ENCODE peak calls at places on chromosome 20, in seven cellular contexts. D is GM12865, K is lower lobe of right lung, L is GM13977, H is endothelial cell, W is RWPE2, G is cardiac muscle cell. Z is an unnamed sample.

GRCh38 chr20:57573893-57574292 is 13.0 kb downstream of the PCK1 start:
- DNase-seq in D (no peak), K (no peak), L (no peak), H (no peak), W (no peak), G (no peak), Z (peak)

GRCh38 chr20:18613553-18613952 is 25.7 kb downstream of the DTD1 start:
- DNase-seq in D (no peak), K (no peak), L (no peak), H (no peak), W (no peak), G (no peak), Z (no peak)

GRCh38 chr20:19851863-19852262 is 93.8 kb downstream of the RIN2 start:
- DNase-seq in D (no peak), K (no peak), L (no peak), H (no peak), W (no peak), G (no peak), Z (no peak)

GRCh38 chr20:13777171-13777601 is 7.5 kb downstream of the ESF1 start:
- DNase-seq in D (peak), K (no peak), L (no peak), H (no peak), W (no peak), G (no peak), Z (no peak)

GRCh38 chr20:35601021-35601973 is 14.3 kb upstream of the SPAG4 start:
- DNase-seq in D (peak), K (peak), L (peak), H (peak), W (peak), G (peak), Z (peak)

GRCh38 chr20:32743237-32744112 is at the start of gene COMMD7:
- DNase-seq in D (peak), K (peak), L (peak), H (peak), W (peak), G (peak), Z (peak)

GRCh38 chr20:4195499-4195898 is 180.1 kb upstream of the RNF24 start:
- DNase-seq in D (no peak), K (no peak), L (no peak), H (peak), W (no peak), G (peak), Z (peak)

GRCh38 chr20:24990810-24991252 is 1.7 kb downstream of the APMAP start:
- DNase-seq in D (no peak), K (no peak), L (no peak), H (no peak), W (no peak), G (no peak), Z (peak)

GRCh38 chr20:58584881-58585752 is 66.0 kb upstream of the STX16 start:
- DNase-seq in D (no peak), K (no peak), L (no peak), H (no peak), W (peak), G (no peak), Z (no peak)

GRCh38 chr20:58777657-58778056 is 73.0 kb downstream of the GNAS-AS1 start:
- DNase-seq in D (no peak), K (no peak), L (no peak), H (no peak), W (no peak), G (no peak), Z (no peak)

GRCh38 chr20:4053516-4053919 is 38.2 kb upstream of the RNF24 start:
- DNase-seq in D (no peak), K (no peak), L (no peak), H (no peak), W (no peak), G (no peak), Z (no peak)

GRCh38 chr20:36895036-36895435 is 19.1 kb downstream of the TLDC2 start:
- DNase-seq in D (no peak), K (no peak), L (no peak), H (no peak), W (peak), G (no peak), Z (no peak)

GRCh38 chr20:22921595-22922421 is 113.3 kb upstream of the SSTR4 start:
- DNase-seq in D (no peak), K (no peak), L (no peak), H (no peak), W (no peak), G (no peak), Z (no peak)

GRCh38 chr20:31919756-31920155 is 32.1 kb downstream of the PDRG1 start:
- DNase-seq in D (no peak), K (no peak), L (no peak), H (no peak), W (peak), G (no peak), Z (no peak)

GRCh38 chr20:41391587-41392001 is 25.0 kb upstream of the EMILIN3 start:
- DNase-seq in D (no peak), K (peak), L (no peak), H (no peak), W (no peak), G (peak), Z (no peak)

GRCh38 chr20:40868568-40869223 is 159.9 kb upstream of the TOP1 start:
- DNase-seq in D (no peak), K (no peak), L (no peak), H (no peak), W (no peak), G (no peak), Z (no peak)

GRCh38 chr20:31992086-31992485 is 18.2 kb upstream of the CCM2L start:
- DNase-seq in D (no peak), K (no peak), L (no peak), H (no peak), W (no peak), G (no peak), Z (no peak)

GRCh38 chr20:34907616-34908469 is 31.4 kb downstream of the ACSS2 start:
- DNase-seq in D (no peak), K (no peak), L (no peak), H (peak), W (peak), G (peak), Z (no peak)

GRCh38 chr20:19654906-19655305 is 103.2 kb upstream of the RIN2 start:
- DNase-seq in D (no peak), K (no peak), L (no peak), H (no peak), W (no peak), G (no peak), Z (no peak)

GRCh38 chr20:53321596-53321995 is 272.0 kb downstream of the ZNF217 start:
- DNase-seq in D (no peak), K (no peak), L (no peak), H (no peak), W (no peak), G (no peak), Z (no peak)

GRCh38 chr20:17854307-17854903 is 114.2 kb downstream of the SNX5 start:
- DNase-seq in D (peak), K (no peak), L (no peak), H (peak), W (no peak), G (peak), Z (peak)

GRCh38 chr20:19813839-19814238 is 55.8 kb downstream of the RIN2 start:
- DNase-seq in D (no peak), K (no peak), L (no peak), H (no peak), W (no peak), G (no peak), Z (no peak)

GRCh38 chr20:55424446-55424845 is 580.9 kb downstream of the CBLN4 start:
- DNase-seq in D (no peak), K (no peak), L (no peak), H (no peak), W (no peak), G (no peak), Z (no peak)

GRCh38 chr20:16350465-16350864 is 222.8 kb downstream of the KIF16B start:
- DNase-seq in D (no peak), K (no peak), L (no peak), H (no peak), W (no peak), G (no peak), Z (no peak)

GRCh38 chr20:25288291-25289181 is 40.7 kb downstream of the PYGB start:
- DNase-seq in D (peak), K (peak), L (peak), H (no peak), W (peak), G (no peak), Z (peak)

GRCh38 chr20:54415967-54416366 is 59.4 kb upstream of the DOK5 start:
- DNase-seq in D (no peak), K (no peak), L (no peak), H (no peak), W (no peak), G (no peak), Z (no peak)

GRCh38 chr20:19625416-19625815 is 132.6 kb upstream of the RIN2 start:
- DNase-seq in D (no peak), K (no peak), L (no peak), H (no peak), W (no peak), G (no peak), Z (no peak)

GRCh38 chr20:51425347-51426106 is 117.0 kb downstream of the NFATC2 start:
- DNase-seq in D (no peak), K (no peak), L (no peak), H (no peak), W (no peak), G (no peak), Z (no peak)

GRCh38 chr20:29314294-29314693 is 1943.2 kb upstream of the DEFB115 start:
- DNase-seq in D (no peak), K (no peak), L (no peak), H (no peak), W (no peak), G (no peak), Z (no peak)

GRCh38 chr20:32251470-32251869 is 26.0 kb upstream of the KIF3B start:
- DNase-seq in D (no peak), K (no peak), L (no peak), H (no peak), W (no peak), G (no peak), Z (no peak)

GRCh38 chr20:58712823-58713731 is 20.5 kb downstream of the NPEPL1 start:
- DNase-seq in D (no peak), K (no peak), L (no peak), H (no peak), W (peak), G (no peak), Z (no peak)

GRCh38 chr20:33301192-33301930 is 18.3 kb downstream of the BPIFB1 start:
- DNase-seq in D (peak), K (no peak), L (no peak), H (no peak), W (no peak), G (no peak), Z (no peak)

GRCh38 chr20:51760905-51761544 is 7.2 kb downstream of the ATP9A start:
- DNase-seq in D (peak), K (no peak), L (no peak), H (no peak), W (no peak), G (no peak), Z (no peak)

GRCh38 chr20:49397525-49397924 is 84.9 kb downstream of the KCNB1 start:
- DNase-seq in D (no peak), K (no peak), L (no peak), H (no peak), W (peak), G (no peak), Z (no peak)

GRCh38 chr20:40160151-40160550 is 528.9 kb downstream of the MAFB start:
- DNase-seq in D (peak), K (peak), L (peak), H (peak), W (no peak), G (peak), Z (peak)

GRCh38 chr20:31708839-31709534 is 13.7 kb downstream of the BCL2L1 start:
- DNase-seq in D (no peak), K (no peak), L (no peak), H (no peak), W (peak), G (no peak), Z (no peak)

GRCh38 chr20:60219984-60220540 is 261.8 kb downstream of the CDH26 start:
- DNase-seq in D (no peak), K (no peak), L (no peak), H (no peak), W (no peak), G (no peak), Z (no peak)
- TF ChIP-seq CTCF in D (no peak), K (no peak), L (no peak), H (no peak), W (no peak), G (no peak), Z (no peak)

GRCh38 chr20:63740501-63741353 is 1.2 kb downstream of the SLC2A4RG start:
- DNase-seq in D (peak), K (peak), L (peak), H (peak), W (peak), G (peak), Z (peak)
- TF ChIP-seq CTCF in D (no peak), K (no peak), L (peak), H (no peak), W (peak), G (peak), Z (no peak)

GRCh38 chr20:46102940-46103339 is 13.2 kb upstream of the NCOA5 start:
- DNase-seq in D (no peak), K (no peak), L (no peak), H (no peak), W (no peak), G (no peak), Z (no peak)

GRCh38 chr20:46104262-46104661 is 13.9 kb upstream of the CD40 start:
- DNase-seq in D (no peak), K (no peak), L (no peak), H (no peak), W (no peak), G (no peak), Z (no peak)

GRCh38 chr20:46101957-46102356 is 12.2 kb upstream of the NCOA5 start:
- DNase-seq in D (no peak), K (no peak), L (no peak), H (no peak), W (no peak), G (no peak), Z (no peak)

DNA sequence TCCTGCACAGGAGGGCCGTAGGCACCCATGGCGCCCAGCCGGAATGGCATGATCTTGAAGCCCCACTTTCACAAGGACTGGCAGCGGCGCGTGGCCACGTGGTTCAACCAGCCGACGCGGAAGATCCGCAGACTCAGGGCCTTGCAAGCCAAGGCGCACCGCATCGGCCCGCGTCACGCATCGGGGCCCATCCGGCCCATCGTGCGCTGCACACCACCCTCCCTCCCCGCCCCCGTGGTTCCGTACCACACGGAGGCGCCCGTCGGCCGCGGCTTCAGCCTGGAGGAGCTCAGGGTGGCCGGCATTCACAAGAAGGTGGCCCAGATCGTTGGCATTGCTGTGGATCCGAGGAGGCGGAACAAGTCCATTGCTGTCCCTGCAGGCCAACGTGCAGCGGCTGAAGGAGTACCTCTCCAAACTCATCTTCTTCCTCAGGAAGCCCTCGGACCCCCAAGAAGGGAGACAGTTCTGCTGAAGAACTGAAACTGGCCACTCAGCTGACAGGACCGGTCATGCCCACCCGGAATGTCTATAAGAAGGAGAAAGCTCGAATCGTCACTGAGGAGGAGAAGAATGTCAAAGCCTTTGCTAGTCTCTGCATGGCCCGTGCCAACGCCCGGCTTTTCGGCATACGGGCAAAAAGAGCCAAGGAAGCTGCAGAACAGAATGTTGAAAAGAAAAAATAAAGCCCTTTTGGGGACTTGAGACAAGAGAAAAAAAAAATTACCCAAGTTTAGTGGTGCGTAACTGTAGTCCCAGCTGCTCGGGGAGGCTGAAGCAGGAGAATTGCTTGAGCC is 9.9 kb upstream of the NCOA5 start:
- DNase-seq in D (peak), K (no peak), L (no peak), H (peak), W (no peak), G (no peak), Z (no peak)
- TF ChIP-seq CTCF in D (peak), K (peak), L (peak), H (no peak), W (peak), G (peak), Z (no peak)

DNA sequence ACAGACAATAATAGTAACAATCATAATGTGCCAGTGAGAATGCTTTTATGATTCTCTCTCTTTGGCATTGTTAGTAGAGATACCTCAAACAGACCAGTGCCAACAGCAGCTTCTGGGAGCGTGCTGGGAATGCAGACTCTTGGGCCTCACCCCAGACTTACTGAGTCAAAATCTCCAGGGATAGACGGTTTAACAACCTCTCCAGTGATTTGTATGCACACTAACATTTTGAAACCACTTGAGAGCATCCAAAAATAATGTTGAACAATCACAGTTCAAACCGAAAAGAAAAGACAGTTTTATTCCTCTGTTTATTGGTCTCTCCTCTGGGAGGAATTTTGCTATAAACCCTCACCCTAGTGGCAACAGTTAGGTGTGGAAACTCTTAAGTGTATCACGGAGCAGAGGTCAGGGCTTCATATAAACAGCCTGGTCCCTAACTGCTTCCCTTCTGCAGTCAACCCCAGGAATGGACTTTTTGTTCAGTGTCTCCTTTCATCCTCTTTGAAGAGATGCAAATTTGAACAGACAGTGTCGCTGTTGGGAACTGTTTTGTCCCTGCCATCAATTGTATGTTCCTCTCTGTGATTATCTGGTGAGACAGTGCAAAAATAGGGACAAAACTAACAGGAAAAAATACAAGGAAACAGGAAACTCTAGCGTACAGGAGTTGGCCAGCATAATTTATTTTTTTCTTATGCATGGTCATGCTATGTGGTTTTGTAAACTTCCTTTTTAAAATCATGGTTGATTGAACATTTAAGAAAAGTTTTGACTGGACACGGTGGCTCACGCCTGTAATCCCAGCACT is 162.4 kb upstream of the BTBD3 start:
- DNase-seq in D (no peak), K (no peak), L (no peak), H (peak), W (no peak), G (no peak), Z (no peak)
- TF ChIP-seq CTCF in D (no peak), K (no peak), L (no peak), H (no peak), W (no peak), G (no peak), Z (no peak)

GRCh38 chr20:62860391-62860923 is 1.2 kb downstream of the TCFL5 start:
- DNase-seq in D (no peak), K (no peak), L (no peak), H (no peak), W (peak), G (no peak), Z (no peak)
- TF ChIP-seq CTCF in D (no peak), K (no peak), L (no peak), H (no peak), W (peak), G (peak), Z (no peak)

GRCh38 chr20:43409041-43409913 is 48.4 kb upstream of the SRSF6 start:
- DNase-seq in D (peak), K (no peak), L (no peak), H (no peak), W (no peak), G (peak), Z (peak)

GRCh38 chr20:43404880-43405279 is 52.8 kb upstream of the SRSF6 start:
- DNase-seq in D (peak), K (no peak), L (no peak), H (no peak), W (no peak), G (no peak), Z (no peak)
- TF ChIP-seq CTCF in D (peak), K (peak), L (peak), H (peak), W (peak), G (peak), Z (peak)

GRCh38 chr20:142290-142689 is at the start of gene DEFB126:
- DNase-seq in D (no peak), K (no peak), L (no peak), H (no peak), W (no peak), G (no peak), Z (no peak)

GRCh38 chr20:145877-146276 is 3.5 kb downstream of the DEFB126 start:
- DNase-seq in D (no peak), K (no peak), L (no peak), H (no peak), W (no peak), G (no peak), Z (no peak)
- TF ChIP-seq CTCF in D (no peak), K (no peak), L (no peak), H (no peak), W (no peak), G (no peak), Z (no peak)

DNA sequence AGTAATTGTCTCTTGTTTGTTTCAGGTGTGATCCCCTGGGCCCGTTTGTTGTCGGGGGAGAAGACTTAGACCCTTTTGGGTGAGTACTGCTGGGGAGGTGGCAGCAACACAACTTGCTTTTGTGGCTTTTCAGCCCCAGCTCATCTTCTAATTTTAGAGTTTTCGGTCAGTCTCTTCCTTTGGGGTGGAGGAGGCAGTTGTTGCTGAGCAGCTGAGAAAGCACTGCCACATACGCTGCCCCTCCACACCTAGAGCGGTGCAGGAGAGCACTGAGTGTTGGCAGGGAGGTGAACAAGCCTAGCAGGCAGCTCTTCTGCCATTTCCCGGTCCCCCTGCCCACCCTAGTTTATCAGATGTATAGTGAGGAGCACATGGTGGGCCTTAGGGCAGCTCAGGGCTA is 21.7 kb downstream of the TMEM74B start:
- DNase-seq in D (peak), K (no peak), L (no peak), H (no peak), W (no peak), G (no peak), Z (no peak)
- TF ChIP-seq CTCF in D (no peak), K (no peak), L (no peak), H (no peak), W (no peak), G (no peak), Z (no peak)

GRCh38 chr20:38926142-38926933 is at the start of gene FAM83D:
- DNase-seq in D (peak), K (peak), L (peak), H (peak), W (peak), G (peak), Z (peak)
- TF ChIP-seq CTCF in D (no peak), K (no peak), L (no peak), H (peak), W (peak), G (no peak), Z (peak)